ENCODE peak calls at places on chromosomes 13 and 19, in six cellular contexts. T is GM23248, Z is neural progenitor cell, K is SK-N-SH, U is HCT116, R is PC-3. D is an unnamed sample. For H3K4me1, the result is how much of the 10 kb centered on the place peaks cover.

GRCh38 chr19:42301646-42302204 is at the start of gene PRR19:
- DNase-seq in T (peak), Z (peak), K (no peak), U (no peak), R (no peak), D (no peak)

GRCh38 chr19:13190781-13191540 is 40.8 kb downstream of the IER2 start:
- DNase-seq in T (no peak), Z (no peak), K (no peak), U (no peak), R (no peak), D (no peak)

GRCh38 chr19:53553159-53553558 is 15.2 kb downstream of the ZNF331 start:
- DNase-seq in T (peak), Z (no peak), K (no peak), U (no peak), R (no peak), D (no peak)

GRCh38 chr19:2561895-2562294 is 86.0 kb downstream of the GADD45B start:
- DNase-seq in T (no peak), Z (no peak), K (no peak), U (no peak), R (no peak), D (peak)

GRCh38 chr13:90443268-90443667 is 904.2 kb upstream of the MIR17HG start:
- DNase-seq in T (no peak), Z (no peak), K (no peak), U (no peak), R (peak), D (no peak)

GRCh38 chr13:79628463-79628862 is 147.5 kb downstream of the NDFIP2 start:
- DNase-seq in T (no peak), Z (no peak), K (peak), U (no peak), R (no peak), D (no peak)

GRCh38 chr19:55452381-55453325 is 8.8 kb downstream of the ISOC2 start:
- DNase-seq in T (peak), Z (peak), K (peak), U (no peak), R (peak), D (no peak)

GRCh38 chr13:58324130-58324529 is 692.6 kb downstream of the PCDH17 start:
- DNase-seq in T (no peak), Z (no peak), K (no peak), U (no peak), R (no peak), D (no peak)

GRCh38 chr19:40754611-40755247 is 3.7 kb downstream of the SNRPA start:
- DNase-seq in T (peak), Z (no peak), K (no peak), U (no peak), R (peak), D (no peak)

GRCh38 chr13:76884571-76885202 is 1.5 kb downstream of the KCTD12 start:
- DNase-seq in T (peak), Z (no peak), K (peak), U (no peak), R (peak), D (no peak)

GRCh38 chr13:94596575-94596971 is 621 bp upstream of the TGDS start:
- DNase-seq in T (no peak), Z (no peak), K (no peak), U (peak), R (no peak), D (no peak)

GRCh38 chr13:32734511-32734910 is 148.3 kb downstream of the PDS5B start:
- DNase-seq in T (peak), Z (no peak), K (no peak), U (no peak), R (peak), D (no peak)

GRCh38 chr13:107866666-107867623 is 348.4 kb downstream of the LIG4 start:
- DNase-seq in T (peak), Z (peak), K (peak), U (no peak), R (peak), D (no peak)

GRCh38 chr19:50557009-50557613 is 11.1 kb downstream of the LRRC4B start:
- DNase-seq in T (no peak), Z (peak), K (no peak), U (no peak), R (no peak), D (no peak)

GRCh38 chr19:42290523-42291436 is 11.2 kb upstream of the PRR19 start:
- DNase-seq in T (peak), Z (peak), K (peak), U (no peak), R (no peak), D (no peak)

GRCh38 chr13:98143157-98143553 is 261 bp downstream of the FARP1 start:
- DNase-seq in T (no peak), Z (no peak), K (peak), U (no peak), R (no peak), D (no peak)

GRCh38 chr13:34767778-34768177 is 174.3 kb upstream of the NBEA start:
- DNase-seq in T (no peak), Z (no peak), K (no peak), U (no peak), R (no peak), D (peak)

GRCh38 chr19:14558370-14559066 is 13.3 kb downstream of the NDUFB7 start:
- DNase-seq in T (no peak), Z (no peak), K (no peak), U (no peak), R (no peak), D (no peak)

GRCh38 chr13:107271226-107271625 is 703.3 kb upstream of the ARGLU1 start:
- DNase-seq in T (peak), Z (peak), K (peak), U (no peak), R (peak), D (no peak)

GRCh38 chr13:28492527-28493367 is 2.2 kb downstream of the FLT1 start:
- DNase-seq in T (no peak), Z (peak), K (no peak), U (no peak), R (no peak), D (no peak)

GRCh38 chr19:46413262-46414031 is at the start of gene CCDC8:
- DNase-seq in T (peak), Z (peak), K (no peak), U (no peak), R (no peak), D (no peak)

GRCh38 chr19:6238643-6239281 is 41.0 kb downstream of the MLLT1 start:
- DNase-seq in T (peak), Z (no peak), K (no peak), U (no peak), R (peak), D (no peak)

GRCh38 chr19:58227964-58228583 is 640 bp upstream of the ZNF544 start:
- DNase-seq in T (no peak), Z (peak), K (no peak), U (no peak), R (no peak), D (no peak)

GRCh38 chr13:30179547-30180256 is 127.6 kb downstream of the KATNAL1 start:
- DNase-seq in T (no peak), Z (no peak), K (no peak), U (no peak), R (no peak), D (no peak)

GRCh38 chr19:8571006-8571411 is 6.2 kb downstream of the MYO1F start:
- DNase-seq in T (peak), Z (no peak), K (no peak), U (no peak), R (peak), D (peak)

GRCh38 chr19:14407889-14408640 is 11.1 kb downstream of the DDX39A start:
- DNase-seq in T (no peak), Z (no peak), K (no peak), U (no peak), R (no peak), D (no peak)

DNA sequence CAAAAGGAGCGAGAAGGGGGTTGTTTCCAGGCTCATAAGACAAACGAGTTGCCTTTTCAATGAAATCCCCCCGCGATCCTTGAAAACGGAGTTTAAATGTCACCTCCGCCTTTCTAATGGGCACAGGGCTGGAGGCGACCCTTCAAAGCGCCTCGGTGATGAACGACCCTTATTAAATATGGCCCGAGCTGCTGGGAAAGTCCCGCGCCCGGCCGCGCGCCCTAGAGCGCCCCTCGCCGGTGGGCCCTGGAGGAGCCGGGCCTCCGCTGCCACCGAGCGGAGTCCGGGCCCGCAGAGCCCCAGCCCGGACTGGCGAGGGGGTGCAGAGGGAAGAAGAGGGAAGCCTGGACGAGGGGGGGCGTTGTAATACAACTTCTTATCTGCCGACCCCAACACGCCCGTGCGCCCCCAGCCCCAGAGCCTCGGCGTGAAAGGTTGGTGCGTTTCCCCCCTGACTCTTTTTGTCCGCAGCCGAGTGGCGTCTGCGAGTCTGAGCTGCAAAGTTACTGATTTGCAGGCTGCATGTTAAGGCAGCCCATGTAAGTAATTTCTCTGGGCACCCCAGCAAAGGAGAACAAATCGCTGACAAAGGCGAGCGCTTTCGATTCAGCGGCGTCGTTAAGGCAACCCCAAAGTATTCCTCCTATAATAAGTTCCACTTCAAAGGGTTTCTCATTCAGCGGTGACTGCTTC is 11.9 kb downstream of the ZIC5 start:
- DNase-seq in T (peak), Z (peak), K (no peak), U (no peak), R (no peak), D (peak)
- TF ChIP-seq EZH2phosphoT487 in T (no peak), Z (no peak), K (no peak), U (no peak), R (no peak), D (no peak)

DNA sequence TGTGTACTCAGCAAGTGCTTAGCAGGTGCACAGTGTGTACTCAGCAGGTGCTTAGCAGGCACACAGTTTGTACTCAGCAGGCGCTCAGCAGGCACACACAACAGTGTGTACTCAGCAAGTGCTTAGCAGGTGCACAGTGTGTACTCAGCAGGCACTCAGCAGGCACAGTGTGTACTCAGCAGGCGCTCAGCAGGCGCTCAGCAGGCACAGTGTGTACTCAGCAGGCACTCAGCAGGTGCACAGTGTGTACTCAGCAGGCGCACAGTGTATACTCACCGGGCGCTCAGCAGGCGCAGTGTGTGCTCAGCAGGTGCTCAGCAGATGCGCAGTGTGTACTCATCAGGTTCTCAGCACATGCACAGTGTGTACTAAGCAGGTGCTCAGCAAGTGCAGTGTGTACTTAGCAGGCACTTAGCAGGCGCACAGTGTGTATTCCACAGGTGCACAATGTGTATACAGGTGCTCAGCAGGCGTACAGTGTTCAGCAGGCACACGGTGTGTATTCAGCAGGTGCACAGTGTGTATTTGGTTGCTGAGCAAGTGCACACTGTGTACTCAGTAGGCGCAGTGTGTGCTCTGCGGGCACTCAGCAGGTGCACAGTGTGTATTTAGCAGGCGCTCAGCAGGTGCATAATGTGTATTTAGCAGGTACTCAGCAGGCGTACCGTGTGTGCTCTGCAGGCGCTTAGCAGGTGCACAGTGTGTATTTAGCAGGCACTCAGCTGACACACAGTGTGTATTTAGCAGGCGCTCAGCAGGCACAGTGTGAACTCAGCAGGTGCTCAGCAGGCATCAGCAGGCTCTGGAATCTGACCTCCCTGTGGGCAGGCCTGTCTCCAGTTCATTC is 15.1 kb downstream of the CRTC1 start:
- DNase-seq in T (no peak), Z (peak), K (no peak), U (no peak), R (peak), D (no peak)
- H3K9ac ChIP-seq in T (no peak), Z (no peak), K (no peak), U (no peak), R (no peak), D (no peak)

GRCh38 chr13:66656050-66656449 is 574.1 kb downstream of the PCDH9 start:
- DNase-seq in T (no peak), Z (peak), K (no peak), U (no peak), R (no peak), D (no peak)
- H3K4me1 ChIP-seq in T (under half), Z (under half), K (under half), U (under half), R (under half), D (under half)

GRCh38 chr13:40170982-40171381 is 495.5 kb downstream of the FOXO1 start:
- DNase-seq in T (peak), Z (no peak), K (no peak), U (peak), R (peak), D (no peak)
- TF ChIP-seq EZH2phosphoT487 in T (no peak), Z (no peak), K (no peak), U (no peak), R (no peak), D (no peak)

DNA sequence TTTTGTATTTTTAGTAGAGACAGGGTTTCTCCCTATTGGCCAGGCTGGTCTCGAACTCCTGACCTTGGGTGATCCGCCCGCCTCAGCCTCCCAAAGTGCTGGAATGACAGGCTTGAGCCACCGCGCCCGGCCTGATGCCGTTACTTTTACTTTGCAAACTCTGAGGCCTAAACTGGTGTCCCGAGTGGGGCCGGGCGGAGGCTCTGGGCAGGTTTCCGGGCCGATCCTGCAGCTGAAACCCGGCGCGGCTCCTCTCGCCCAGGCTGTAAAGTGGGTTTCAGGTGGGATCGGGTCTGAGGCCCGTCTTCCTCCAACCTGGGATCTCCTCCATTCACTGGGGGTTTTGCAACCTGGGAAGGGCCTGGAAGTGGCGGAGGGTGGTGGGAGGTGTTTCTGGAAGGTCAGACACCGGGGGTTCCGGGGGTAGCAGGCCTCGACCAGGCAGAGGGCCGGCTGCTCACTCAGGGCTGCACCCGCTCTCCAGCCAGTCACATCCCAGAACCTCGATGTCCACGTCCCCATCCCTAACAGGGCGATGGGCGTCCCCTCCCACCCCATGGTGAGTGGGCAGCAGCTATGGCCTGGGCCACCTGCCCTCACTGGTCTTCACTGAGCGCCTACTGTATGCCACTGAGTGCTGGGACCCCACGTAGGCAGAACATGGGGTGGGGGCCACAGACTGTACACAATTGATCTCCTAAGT is 21.3 kb upstream of the WDR18 start:
- DNase-seq in T (no peak), Z (no peak), K (no peak), U (no peak), R (no peak), D (no peak)
- H3K9ac ChIP-seq in T (no peak), Z (no peak), K (no peak), U (no peak), R (no peak), D (no peak)

DNA sequence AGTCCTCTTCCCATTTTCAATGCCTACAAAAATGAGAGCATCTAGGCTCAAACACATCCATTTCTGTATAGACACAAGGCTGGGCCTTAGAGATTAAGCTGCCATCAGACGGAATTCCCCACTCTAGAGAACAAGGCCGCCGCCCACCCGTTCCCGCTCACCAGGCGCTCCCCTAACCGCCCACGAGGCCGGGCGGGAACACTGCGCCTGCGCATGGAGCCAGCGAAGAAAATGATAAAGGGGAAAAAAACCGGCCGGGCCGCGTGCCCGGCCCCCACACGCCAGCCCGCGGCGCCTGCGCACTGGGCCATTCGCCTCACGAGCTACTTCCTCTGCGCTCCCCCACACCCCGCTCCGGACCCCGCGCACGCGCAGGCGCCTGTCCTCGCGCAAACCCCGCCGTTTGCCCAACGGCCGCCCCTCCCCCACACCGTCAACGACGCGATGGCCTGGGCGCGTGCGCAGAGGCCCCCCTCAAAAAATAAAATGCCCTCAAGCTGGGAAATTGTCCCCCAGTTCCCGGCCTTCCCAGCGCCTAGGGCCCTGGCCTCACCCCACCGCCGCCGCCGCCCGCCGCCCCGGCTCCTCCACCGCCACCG is 540 bp downstream of the HNRNPL start:
- DNase-seq in T (peak), Z (peak), K (peak), U (peak), R (peak), D (peak)
- H3K4me1 ChIP-seq in T (under half), Z (under half), K (under half), U (under half), R (under half), D (under half)